ENCODE peak calls at places on chromosomes 4 and X, in five cellular contexts. S, O, X, F and B are unnamed samples. For H3K36me3 and H3K4me1, the result is how much of the 10 kb centered on the place peaks cover.

GRCh38 chrX:19532709-19533108 is 17.4 kb upstream of the MAP3K15 start:
- DNase-seq in S (no peak), O (no peak), X (no peak), F (no peak), B (no peak)

GRCh38 chrX:122572461-122572860 is 611.6 kb upstream of the GRIA3 start:
- DNase-seq in S (no peak), O (no peak), X (no peak), F (no peak), B (no peak)

GRCh38 chr4:145808848-145809512 is 129.0 kb downstream of the C4orf51 start:
- DNase-seq in S (no peak), O (no peak), X (no peak), F (no peak), B (no peak)

GRCh38 chr4:81635747-81636146 is 164.0 kb upstream of the RASGEF1B start:
- DNase-seq in S (peak), O (peak), X (no peak), F (no peak), B (no peak)

GRCh38 chr4:48261288-48261687 is 8.3 kb downstream of the TEC start:
- DNase-seq in S (no peak), O (no peak), X (no peak), F (no peak), B (no peak)

GRCh38 chr4:160523236-160523635 is 1420.4 kb downstream of the RAPGEF2 start:
- DNase-seq in S (no peak), O (no peak), X (no peak), F (no peak), B (no peak)

GRCh38 chrX:72060196-72060974 is 71.3 kb downstream of the RTL5 start:
- DNase-seq in S (no peak), O (no peak), X (no peak), F (no peak), B (no peak)

GRCh38 chr4:150874386-150875226 is 140.5 kb downstream of the LRBA start:
- DNase-seq in S (no peak), O (no peak), X (no peak), F (no peak), B (no peak)

GRCh38 chr4:48947731-48948130 is 38.3 kb upstream of the CWH43 start:
- DNase-seq in S (no peak), O (no peak), X (no peak), F (no peak), B (no peak)

GRCh38 chr4:149755969-149756368 is 59.7 kb downstream of the IQCM start:
- DNase-seq in S (no peak), O (no peak), X (no peak), F (no peak), B (no peak)

GRCh38 chrX:135453381-135453780 is 31.6 kb downstream of the SMIM10L2A start:
- DNase-seq in S (no peak), O (no peak), X (no peak), F (no peak), B (no peak)

GRCh38 chr4:71257761-71258160 is 81.1 kb upstream of the SLC4A4 start:
- DNase-seq in S (no peak), O (no peak), X (no peak), F (no peak), B (no peak)

GRCh38 chrX:73758253-73758652 is 195.3 kb downstream of the CHIC1 start:
- DNase-seq in S (no peak), O (no peak), X (no peak), F (no peak), B (no peak)

GRCh38 chrX:100819534-100819836 is 706 bp upstream of the CSTF2 start:
- DNase-seq in S (peak), O (no peak), X (no peak), F (no peak), B (no peak)

GRCh38 chr4:152369203-152369902 is 166.5 kb downstream of the FBXW7 start:
- DNase-seq in S (no peak), O (no peak), X (no peak), F (no peak), B (no peak)

GRCh38 chrX:119266364-119266995 is 30.4 kb downstream of the PGRMC1 start:
- DNase-seq in S (no peak), O (peak), X (no peak), F (no peak), B (no peak)

GRCh38 chr4:159764343-159764952 is 661.6 kb downstream of the RAPGEF2 start:
- DNase-seq in S (peak), O (peak), X (no peak), F (no peak), B (peak)

GRCh38 chr4:67052981-67053380 is 492.3 kb downstream of the CENPC start:
- DNase-seq in S (no peak), O (no peak), X (no peak), F (no peak), B (no peak)

GRCh38 chr4:67151376-67152343 is 393.6 kb downstream of the CENPC start:
- DNase-seq in S (no peak), O (no peak), X (no peak), F (no peak), B (no peak)

GRCh38 chrX:52995135-52995973 is 37.0 kb upstream of the FAM156A start:
- DNase-seq in S (peak), O (peak), X (peak), F (peak), B (peak)

GRCh38 chrX:9955506-9955905 is 11.7 kb upstream of the CLDN34 start:
- DNase-seq in S (no peak), O (no peak), X (no peak), F (no peak), B (peak)

GRCh38 chrX:50780144-50780543 is 33.9 kb downstream of the SHROOM4 start:
- DNase-seq in S (no peak), O (no peak), X (no peak), F (no peak), B (no peak)

GRCh38 chr4:103482893-103483292 is 236.9 kb downstream of the TACR3 start:
- DNase-seq in S (no peak), O (no peak), X (no peak), F (no peak), B (no peak)

GRCh38 chrX:111100191-111100590 is 4.2 kb downstream of the PAK3 start:
- DNase-seq in S (no peak), O (peak), X (no peak), F (no peak), B (no peak)

GRCh38 chr4:153634737-153635353 is 49.2 kb upstream of the TLR2 start:
- DNase-seq in S (no peak), O (no peak), X (no peak), F (no peak), B (no peak)

GRCh38 chr4:118765399-118765798 is 70.5 kb downstream of the SEC24D start:
- DNase-seq in S (no peak), O (no peak), X (no peak), F (no peak), B (no peak)
- H3K36me3 ChIP-seq in S (under half), O (under half), X (under half), F (under half), B (half or more)

GRCh38 chr4:147842573-147842972 is 110.7 kb downstream of the ARHGAP10 start:
- DNase-seq in S (no peak), O (no peak), X (peak), F (peak), B (no peak)
- H3K4me1 ChIP-seq in S (under half), O (under half), X (under half), F (half or more), B (under half)

GRCh38 chr4:39308576-39308975 is 57.6 kb downstream of the RFC1 start:
- DNase-seq in S (no peak), O (no peak), X (no peak), F (no peak), B (no peak)

GRCh38 chr4:39304651-39305050 is 61.5 kb downstream of the RFC1 start:
- DNase-seq in S (no peak), O (no peak), X (no peak), F (no peak), B (no peak)

GRCh38 chr4:39302901-39303300 is 63.3 kb downstream of the RFC1 start:
- DNase-seq in S (no peak), O (no peak), X (no peak), F (no peak), B (no peak)

GRCh38 chr4:39303871-39304270 is 62.3 kb downstream of the RFC1 start:
- DNase-seq in S (no peak), O (no peak), X (no peak), F (no peak), B (no peak)

GRCh38 chr4:39305902-39306677 is 60.1 kb downstream of the RFC1 start:
- DNase-seq in S (no peak), O (no peak), X (no peak), F (no peak), B (no peak)
- H3K36me3 ChIP-seq in S (half or more), O (under half), X (under half), F (under half), B (under half)

DNA sequence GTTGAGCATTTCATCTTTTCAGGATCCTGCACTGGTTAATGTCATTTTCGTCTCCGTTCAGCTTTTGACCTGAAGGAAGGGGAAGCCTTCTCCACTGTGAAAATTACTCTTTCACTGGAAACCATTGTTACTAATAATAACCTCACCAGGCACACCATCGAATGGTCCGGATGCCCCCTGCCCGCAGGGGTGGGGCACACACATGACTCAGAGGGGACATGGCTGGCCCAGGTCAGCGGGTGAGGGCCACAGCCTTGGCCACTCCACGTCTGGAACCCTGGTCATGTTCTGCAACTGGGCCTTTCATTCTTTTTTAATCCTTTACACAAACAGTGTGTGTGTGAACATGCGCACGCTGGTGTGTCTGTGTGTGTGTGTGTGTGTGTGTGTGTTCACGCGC is 191.8 kb downstream of the BCOR start:
- DNase-seq in S (no peak), O (no peak), X (no peak), F (no peak), B (no peak)
- H3K4me1 ChIP-seq in S (under half), O (under half), X (under half), F (under half), B (half or more)

GRCh38 chr4:177051473-177052060 is 258.1 kb upstream of the NEIL3 start:
- DNase-seq in S (no peak), O (peak), X (no peak), F (no peak), B (no peak)
- H3K36me3 ChIP-seq in S (under half), O (under half), X (under half), F (under half), B (under half)

DNA sequence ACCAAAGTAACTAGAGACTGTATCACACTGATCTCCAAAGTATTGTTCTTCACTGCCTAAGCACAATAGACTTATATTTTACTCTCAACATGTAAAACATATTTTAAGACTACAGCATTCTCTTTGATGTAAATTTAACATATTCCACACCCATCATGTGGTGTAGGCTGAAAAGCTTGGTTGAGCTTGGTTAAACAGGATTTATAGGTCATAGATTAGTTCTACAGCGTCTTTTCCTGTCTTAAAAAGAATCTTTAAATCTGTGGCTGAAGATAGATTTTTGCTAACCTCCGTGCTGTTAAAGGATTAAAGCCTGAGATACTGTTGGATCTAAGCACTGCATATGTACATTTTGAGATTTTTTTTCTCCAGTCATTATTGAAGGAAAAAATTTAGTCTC is 379.9 kb downstream of the SH2D1A start:
- DNase-seq in S (no peak), O (no peak), X (no peak), F (no peak), B (no peak)
- H3K4me1 ChIP-seq in S (under half), O (under half), X (under half), F (under half), B (under half)

DNA sequence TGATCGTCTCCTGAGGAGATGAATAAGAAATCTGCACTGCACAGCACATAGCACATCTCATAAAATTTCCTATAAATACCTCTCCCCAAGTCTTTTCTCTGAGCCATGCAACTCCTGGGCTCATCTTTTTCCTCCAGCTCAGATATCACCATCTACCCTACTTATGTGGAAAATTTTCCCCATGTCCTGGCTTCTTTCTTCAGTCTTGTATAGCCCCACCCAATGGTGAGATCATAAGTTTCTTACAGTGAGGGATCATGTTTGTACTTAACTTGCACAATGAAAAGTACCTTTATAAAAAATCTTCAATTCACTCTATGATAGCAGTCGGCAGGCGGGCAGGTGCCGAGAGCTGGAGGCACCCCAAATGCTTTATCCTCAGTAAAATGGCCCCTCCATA is 198.6 kb upstream of the S100G start:
- DNase-seq in S (no peak), O (no peak), X (no peak), F (no peak), B (no peak)
- H3K36me3 ChIP-seq in S (under half), O (under half), X (under half), F (under half), B (under half)

GRCh38 chr4:185711764-185712163 is 100.2 kb downstream of the SORBS2 start:
- DNase-seq in S (no peak), O (no peak), X (no peak), F (no peak), B (no peak)

GRCh38 chr4:185712350-185713024 is 99.5 kb downstream of the SORBS2 start:
- DNase-seq in S (no peak), O (no peak), X (no peak), F (no peak), B (no peak)

GRCh38 chr4:185708348-185708747 is 103.6 kb downstream of the SORBS2 start:
- DNase-seq in S (no peak), O (no peak), X (no peak), F (no peak), B (no peak)

GRCh38 chr4:185710487-185710995 is 101.5 kb downstream of the SORBS2 start:
- DNase-seq in S (peak), O (no peak), X (no peak), F (no peak), B (no peak)

DNA sequence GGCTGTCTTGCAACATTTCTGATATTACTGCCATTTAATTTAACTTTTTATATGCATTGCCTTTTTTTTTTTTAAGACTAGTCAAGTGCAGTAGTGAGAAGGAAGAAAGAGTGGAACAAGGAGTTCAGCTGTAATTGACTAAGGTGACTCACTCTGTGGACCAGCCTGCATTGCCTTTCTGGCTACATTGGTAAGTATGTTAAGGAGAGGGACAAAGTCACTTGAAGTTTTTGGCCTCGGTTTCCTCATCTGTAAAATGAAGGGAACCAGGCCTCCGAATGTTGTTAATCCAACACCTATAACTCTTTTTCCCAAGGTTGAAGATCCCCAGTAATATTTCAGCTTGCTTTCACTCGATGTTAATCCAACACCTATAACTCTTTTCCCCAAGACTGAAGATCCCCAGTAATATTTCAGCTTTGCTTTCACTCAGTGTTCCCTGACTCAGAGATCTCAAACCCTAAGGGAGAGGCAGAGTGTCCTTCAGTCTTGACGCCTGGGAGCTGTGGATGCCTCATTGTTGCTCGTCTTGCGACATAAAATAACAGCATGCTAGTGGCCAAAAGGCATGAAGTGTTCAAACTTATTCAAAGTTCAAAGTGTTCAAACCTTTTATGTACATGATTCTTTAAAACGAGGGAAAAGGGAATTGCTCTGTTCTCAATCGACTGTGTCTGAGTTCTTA is 102.0 kb downstream of the SORBS2 start:
- DNase-seq in S (peak), O (no peak), X (no peak), F (no peak), B (no peak)
- H3K4me1 ChIP-seq in S (half or more), O (under half), X (under half), F (under half), B (under half)

GRCh38 chr4:38130884-38131283 is 170.7 kb downstream of the PTTG2 start:
- DNase-seq in S (no peak), O (no peak), X (no peak), F (no peak), B (no peak)
- H3K36me3 ChIP-seq in S (under half), O (under half), X (under half), F (under half), B (under half)

GRCh38 chr4:110484767-110485166 is 8.8 kb downstream of the ENPEP start:
- DNase-seq in S (no peak), O (no peak), X (peak), F (no peak), B (peak)
- H3K4me1 ChIP-seq in S (under half), O (under half), X (under half), F (under half), B (under half)